ENCODE peak calls at places on chromosome 9, in six cellular contexts. One of them, this sample, is unnamed. For H3K4me1, the result is how much of the 10 kb centered on the place peaks cover.

GRCh38 chr9:109996936-109997580 is 210.9 kb downstream of the C9orf152 start:
- DNase-seq in HCT116: no peak
- DNase-seq in GM23248: no peak
- DNase-seq in mesendoderm: no peak
- DNase-seq in trophoblast cell: no peak
- DNase-seq in astrocyte: no peak
- DNase-seq in this sample: no peak

GRCh38 chr9:121285835-121286687 is 18.1 kb downstream of the GSN start:
- DNase-seq in HCT116: peak
- DNase-seq in GM23248: peak
- DNase-seq in mesendoderm: peak
- DNase-seq in trophoblast cell: peak
- DNase-seq in astrocyte: peak
- DNase-seq in this sample: no peak

GRCh38 chr9:93610206-93610605 is 33.8 kb downstream of the PHF2 start:
- DNase-seq in HCT116: no peak
- DNase-seq in GM23248: no peak
- DNase-seq in mesendoderm: no peak
- DNase-seq in trophoblast cell: no peak
- DNase-seq in astrocyte: no peak
- DNase-seq in this sample: no peak

GRCh38 chr9:99134893-99135341 is 30.0 kb downstream of the TGFBR1 start:
- DNase-seq in HCT116: no peak
- DNase-seq in GM23248: peak
- DNase-seq in mesendoderm: no peak
- DNase-seq in trophoblast cell: no peak
- DNase-seq in astrocyte: peak
- DNase-seq in this sample: no peak

GRCh38 chr9:79263666-79264460 is 307.9 kb upstream of the TLE4 start:
- DNase-seq in HCT116: no peak
- DNase-seq in GM23248: peak
- DNase-seq in mesendoderm: no peak
- DNase-seq in trophoblast cell: peak
- DNase-seq in astrocyte: peak
- DNase-seq in this sample: no peak

GRCh38 chr9:112861155-112861554 is 29.5 kb downstream of the SLC46A2 start:
- DNase-seq in HCT116: no peak
- DNase-seq in GM23248: no peak
- DNase-seq in mesendoderm: no peak
- DNase-seq in trophoblast cell: no peak
- DNase-seq in astrocyte: no peak
- DNase-seq in this sample: peak

GRCh38 chr9:105065119-105066088 is 137.4 kb upstream of the ABCA1 start:
- DNase-seq in HCT116: no peak
- DNase-seq in GM23248: no peak
- DNase-seq in mesendoderm: no peak
- DNase-seq in trophoblast cell: no peak
- DNase-seq in astrocyte: no peak
- DNase-seq in this sample: no peak

GRCh38 chr9:38724749-38725148 is 4.8 kb upstream of the FAM240B start:
- DNase-seq in HCT116: no peak
- DNase-seq in GM23248: no peak
- DNase-seq in mesendoderm: no peak
- DNase-seq in trophoblast cell: no peak
- DNase-seq in astrocyte: no peak
- DNase-seq in this sample: no peak

GRCh38 chr9:81239388-81239787 is 450.0 kb downstream of the TLE1 start:
- DNase-seq in HCT116: no peak
- DNase-seq in GM23248: no peak
- DNase-seq in mesendoderm: peak
- DNase-seq in trophoblast cell: peak
- DNase-seq in astrocyte: no peak
- DNase-seq in this sample: no peak

GRCh38 chr9:16335788-16336580 is 534.5 kb downstream of the BNC2 start:
- DNase-seq in HCT116: peak
- DNase-seq in GM23248: peak
- DNase-seq in mesendoderm: no peak
- DNase-seq in trophoblast cell: peak
- DNase-seq in astrocyte: peak
- DNase-seq in this sample: no peak

GRCh38 chr9:2787065-2787464 is 56.8 kb downstream of the PUM3 start:
- DNase-seq in HCT116: no peak
- DNase-seq in GM23248: peak
- DNase-seq in mesendoderm: no peak
- DNase-seq in trophoblast cell: no peak
- DNase-seq in astrocyte: peak
- DNase-seq in this sample: no peak

GRCh38 chr9:108271646-108272349 is 584.0 kb downstream of the ACTL7B start:
- DNase-seq in HCT116: no peak
- DNase-seq in GM23248: peak
- DNase-seq in mesendoderm: peak
- DNase-seq in trophoblast cell: peak
- DNase-seq in astrocyte: peak
- DNase-seq in this sample: no peak

GRCh38 chr9:893843-894420 is 52.4 kb downstream of the DMRT1 start:
- DNase-seq in HCT116: peak
- DNase-seq in GM23248: peak
- DNase-seq in mesendoderm: peak
- DNase-seq in trophoblast cell: peak
- DNase-seq in astrocyte: peak
- DNase-seq in this sample: peak
- H3K9ac ChIP-seq in HCT116: no peak
- H3K9ac ChIP-seq in GM23248: no peak
- H3K9ac ChIP-seq in mesendoderm: no peak
- H3K9ac ChIP-seq in trophoblast cell: no peak
- H3K9ac ChIP-seq in astrocyte: no peak
- H3K9ac ChIP-seq in this sample: peak

GRCh38 chr9:129939426-129939825 is 103.6 kb downstream of the FNBP1 start:
- DNase-seq in HCT116: no peak
- DNase-seq in GM23248: no peak
- DNase-seq in mesendoderm: no peak
- DNase-seq in trophoblast cell: no peak
- DNase-seq in astrocyte: peak
- DNase-seq in this sample: no peak
- H3K4me1 ChIP-seq in HCT116: under half
- H3K4me1 ChIP-seq in GM23248: under half
- H3K4me1 ChIP-seq in mesendoderm: under half
- H3K4me1 ChIP-seq in trophoblast cell: under half
- H3K4me1 ChIP-seq in astrocyte: under half
- H3K4me1 ChIP-seq in this sample: under half

GRCh38 chr9:130519927-130520326 is 59.5 kb upstream of the FUBP3 start:
- DNase-seq in HCT116: no peak
- DNase-seq in GM23248: no peak
- DNase-seq in mesendoderm: no peak
- DNase-seq in trophoblast cell: no peak
- DNase-seq in astrocyte: no peak
- DNase-seq in this sample: no peak
- H3K27ac ChIP-seq in HCT116: no peak
- H3K27ac ChIP-seq in GM23248: no peak
- H3K27ac ChIP-seq in mesendoderm: no peak
- H3K27ac ChIP-seq in trophoblast cell: no peak
- H3K27ac ChIP-seq in astrocyte: no peak
- H3K27ac ChIP-seq in this sample: no peak

GRCh38 chr9:18907927-18908625 is 124.9 kb downstream of the SAXO1 start:
- DNase-seq in HCT116: no peak
- DNase-seq in GM23248: no peak
- DNase-seq in mesendoderm: peak
- DNase-seq in trophoblast cell: no peak
- DNase-seq in astrocyte: no peak
- DNase-seq in this sample: no peak

GRCh38 chr9:18909140-18910018 is 123.6 kb downstream of the SAXO1 start:
- DNase-seq in HCT116: no peak
- DNase-seq in GM23248: no peak
- DNase-seq in mesendoderm: no peak
- DNase-seq in trophoblast cell: no peak
- DNase-seq in astrocyte: no peak
- DNase-seq in this sample: no peak

GRCh38 chr9:18910858-18911257 is 122.2 kb downstream of the SAXO1 start:
- DNase-seq in HCT116: no peak
- DNase-seq in GM23248: no peak
- DNase-seq in mesendoderm: no peak
- DNase-seq in trophoblast cell: no peak
- DNase-seq in astrocyte: no peak
- DNase-seq in this sample: no peak

GRCh38 chr9:18910435-18910834 is 122.6 kb downstream of the SAXO1 start:
- DNase-seq in HCT116: no peak
- DNase-seq in GM23248: no peak
- DNase-seq in mesendoderm: no peak
- DNase-seq in trophoblast cell: no peak
- DNase-seq in astrocyte: peak
- DNase-seq in this sample: no peak

GRCh38 chr9:18911714-18912342 is 121.2 kb downstream of the SAXO1 start:
- DNase-seq in HCT116: no peak
- DNase-seq in GM23248: no peak
- DNase-seq in mesendoderm: peak
- DNase-seq in trophoblast cell: no peak
- DNase-seq in astrocyte: no peak
- DNase-seq in this sample: no peak
- H3K9ac ChIP-seq in HCT116: no peak
- H3K9ac ChIP-seq in GM23248: no peak
- H3K9ac ChIP-seq in mesendoderm: no peak
- H3K9ac ChIP-seq in trophoblast cell: no peak
- H3K9ac ChIP-seq in astrocyte: no peak
- H3K9ac ChIP-seq in this sample: no peak

GRCh38 chr9:27460225-27461023 is 63.7 kb upstream of the IFNK start:
- DNase-seq in HCT116: no peak
- DNase-seq in GM23248: peak
- DNase-seq in mesendoderm: no peak
- DNase-seq in trophoblast cell: peak
- DNase-seq in astrocyte: no peak
- DNase-seq in this sample: peak

GRCh38 chr9:27467486-27467885 is 56.6 kb upstream of the IFNK start:
- DNase-seq in HCT116: no peak
- DNase-seq in GM23248: no peak
- DNase-seq in mesendoderm: no peak
- DNase-seq in trophoblast cell: peak
- DNase-seq in astrocyte: no peak
- DNase-seq in this sample: no peak

GRCh38 chr9:27462434-27462833 is 61.7 kb upstream of the IFNK start:
- DNase-seq in HCT116: no peak
- DNase-seq in GM23248: no peak
- DNase-seq in mesendoderm: no peak
- DNase-seq in trophoblast cell: peak
- DNase-seq in astrocyte: no peak
- DNase-seq in this sample: no peak

GRCh38 chr9:27468000-27468399 is 56.1 kb upstream of the IFNK start:
- DNase-seq in HCT116: no peak
- DNase-seq in GM23248: no peak
- DNase-seq in mesendoderm: no peak
- DNase-seq in trophoblast cell: no peak
- DNase-seq in astrocyte: no peak
- DNase-seq in this sample: no peak

GRCh38 chr9:27462846-27463245 is 61.2 kb upstream of the IFNK start:
- DNase-seq in HCT116: no peak
- DNase-seq in GM23248: no peak
- DNase-seq in mesendoderm: no peak
- DNase-seq in trophoblast cell: peak
- DNase-seq in astrocyte: no peak
- DNase-seq in this sample: no peak
- H3K4me1 ChIP-seq in HCT116: under half
- H3K4me1 ChIP-seq in GM23248: under half
- H3K4me1 ChIP-seq in mesendoderm: under half
- H3K4me1 ChIP-seq in trophoblast cell: under half
- H3K4me1 ChIP-seq in astrocyte: under half
- H3K4me1 ChIP-seq in this sample: under half

GRCh38 chr9:115084709-115085108 is 33.2 kb downstream of the TNC start:
- DNase-seq in HCT116: no peak
- DNase-seq in GM23248: no peak
- DNase-seq in mesendoderm: no peak
- DNase-seq in trophoblast cell: no peak
- DNase-seq in astrocyte: no peak
- DNase-seq in this sample: no peak
- H3K27ac ChIP-seq in HCT116: no peak
- H3K27ac ChIP-seq in GM23248: no peak
- H3K27ac ChIP-seq in mesendoderm: no peak
- H3K27ac ChIP-seq in trophoblast cell: no peak
- H3K27ac ChIP-seq in astrocyte: no peak
- H3K27ac ChIP-seq in this sample: no peak

GRCh38 chr9:129889461-129889935 is 54.2 kb downstream of the USP20 start:
- DNase-seq in HCT116: no peak
- DNase-seq in GM23248: no peak
- DNase-seq in mesendoderm: no peak
- DNase-seq in trophoblast cell: no peak
- DNase-seq in astrocyte: no peak
- DNase-seq in this sample: no peak
- H3K9ac ChIP-seq in HCT116: no peak
- H3K9ac ChIP-seq in GM23248: no peak
- H3K9ac ChIP-seq in mesendoderm: no peak
- H3K9ac ChIP-seq in trophoblast cell: no peak
- H3K9ac ChIP-seq in astrocyte: no peak
- H3K9ac ChIP-seq in this sample: no peak

DNA sequence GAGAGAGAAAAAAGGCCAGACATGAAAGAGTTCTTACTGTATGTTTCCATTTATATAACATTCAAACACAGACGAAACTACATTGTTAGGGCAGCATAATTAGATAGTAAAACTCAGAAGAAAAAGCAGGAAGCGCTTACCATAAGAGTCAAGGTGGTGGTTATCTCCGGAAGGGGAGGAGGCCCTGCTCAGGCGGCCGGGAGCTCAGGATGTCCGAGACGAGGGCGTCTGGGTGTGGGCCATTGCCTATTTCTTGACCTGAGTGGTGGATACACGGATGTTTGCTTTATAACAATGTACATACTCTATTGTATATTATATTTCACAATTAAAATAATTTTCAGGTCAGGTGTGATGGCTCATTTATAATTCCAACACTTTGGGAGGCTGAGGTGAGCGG is 80.9 kb upstream of the COL5A1 start:
- DNase-seq in HCT116: no peak
- DNase-seq in GM23248: no peak
- DNase-seq in mesendoderm: no peak
- DNase-seq in trophoblast cell: no peak
- DNase-seq in astrocyte: no peak
- DNase-seq in this sample: no peak
- H3K4me1 ChIP-seq in HCT116: under half
- H3K4me1 ChIP-seq in GM23248: under half
- H3K4me1 ChIP-seq in mesendoderm: under half
- H3K4me1 ChIP-seq in trophoblast cell: under half
- H3K4me1 ChIP-seq in astrocyte: under half
- H3K4me1 ChIP-seq in this sample: under half

GRCh38 chr9:37286530-37287175 is 135.8 kb upstream of the GRHPR start:
- DNase-seq in HCT116: no peak
- DNase-seq in GM23248: no peak
- DNase-seq in mesendoderm: no peak
- DNase-seq in trophoblast cell: no peak
- DNase-seq in astrocyte: no peak
- DNase-seq in this sample: no peak
- H3K27ac ChIP-seq in HCT116: no peak
- H3K27ac ChIP-seq in GM23248: no peak
- H3K27ac ChIP-seq in mesendoderm: no peak
- H3K27ac ChIP-seq in trophoblast cell: no peak
- H3K27ac ChIP-seq in astrocyte: no peak
- H3K27ac ChIP-seq in this sample: peak

This sample was measured in Karpas-422.